ENCODE peak calls at places on chromosomes 6 and 20, in six cellular contexts. L is NT2/D1; P is nucleus accumbens; K is stimulated activated CD4-positive, alpha-beta T cell treated with anti-CD3 and anti-CD28 coated beads, TNF-alpha, amount 100 ng/mL, for 48 hours; B is endothelial cell of umbilical vein; U is MM.1S. F is an unnamed sample.

GRCh38 chr6:84801250-84801649 is 36.9 kb upstream of the TBX18 start:
- DNase-seq in K (no peak), L (no peak), P (no peak), U (no peak), B (no peak), F (no peak)

GRCh38 chr6:30263734-30264133 is 50.5 kb upstream of the TRIM26 start:
- DNase-seq in U (no peak), P (no peak), B (no peak), K (no peak), L (no peak), F (peak)

GRCh38 chr6:3750324-3751018 is 1.0 kb downstream of the PXDC1 start:
- DNase-seq in U (no peak), L (no peak), B (peak), P (peak), K (no peak), F (peak)

GRCh38 chr6:93848011-93848620 is 428.8 kb upstream of the EPHA7 start:
- DNase-seq in L (no peak), B (no peak), U (no peak), P (no peak), K (no peak), F (no peak)

GRCh38 chr20:9119776-9120175 is 50.9 kb downstream of the PLCB4 start:
- DNase-seq in U (no peak), K (no peak), L (no peak), P (no peak), B (no peak), F (no peak)

GRCh38 chr20:8971669-8972316 is 97.1 kb upstream of the PLCB4 start:
- DNase-seq in P (no peak), K (no peak), L (no peak), U (no peak), B (peak), F (no peak)

GRCh38 chr20:10347481-10347880 is 86.5 kb downstream of the MKKS start:
- DNase-seq in B (no peak), U (no peak), K (no peak), L (no peak), P (no peak), F (no peak)

GRCh38 chr6:72826033-72826432 is 204.2 kb downstream of the KCNQ5 start:
- DNase-seq in K (no peak), P (no peak), U (no peak), B (peak), L (no peak), F (no peak)

GRCh38 chr6:2021713-2022125 is 223.7 kb downstream of the GMDS start:
- DNase-seq in U (no peak), B (peak), K (no peak), P (no peak), L (no peak), F (peak)

GRCh38 chr6:170132561-170132991 is 158.3 kb downstream of the DLL1 start:
- DNase-seq in K (no peak), P (no peak), B (no peak), U (no peak), L (no peak), F (no peak)

GRCh38 chr20:60034231-60035110 is 76.2 kb downstream of the CDH26 start:
- DNase-seq in P (no peak), K (no peak), B (no peak), L (no peak), U (no peak), F (no peak)

GRCh38 chr6:11058406-11058805 is 14.3 kb upstream of the ELOVL2 start:
- DNase-seq in P (no peak), B (no peak), L (no peak), K (no peak), U (no peak), F (no peak)

GRCh38 chr6:1739680-1740079 is 130.0 kb downstream of the FOXC1 start:
- DNase-seq in P (no peak), K (no peak), B (no peak), L (no peak), U (peak), F (no peak)

GRCh38 chr6:55046869-55047422 is 127.4 kb upstream of the HCRTR2 start:
- DNase-seq in K (no peak), P (no peak), B (no peak), U (no peak), L (peak), F (no peak)

GRCh38 chr6:118719351-118720124 is 68.1 kb upstream of the CEP85L start:
- DNase-seq in K (no peak), P (no peak), L (no peak), U (peak), B (no peak), F (no peak)

GRCh38 chr6:82259389-82259788 is 11.8 kb upstream of the IBTK start:
- DNase-seq in P (no peak), L (no peak), B (no peak), K (no peak), U (no peak), F (no peak)

GRCh38 chr6:34039943-34040342 is 105.9 kb downstream of the GRM4 start:
- DNase-seq in B (no peak), U (no peak), L (no peak), P (no peak), K (no peak), F (no peak)

GRCh38 chr20:5074050-5074674 is 45.6 kb downstream of the PCNA start:
- DNase-seq in P (no peak), L (no peak), U (peak), B (no peak), K (no peak), F (no peak)

GRCh38 chr6:128111096-128111495 is 210.2 kb upstream of the THEMIS start:
- DNase-seq in P (no peak), B (no peak), K (no peak), L (no peak), U (no peak), F (peak)

GRCh38 chr20:13139459-13140150 is 81.5 kb upstream of the ISM1 start:
- DNase-seq in U (peak), P (no peak), K (no peak), L (no peak), B (no peak), F (no peak)

GRCh38 chr6:137307163-137307851 is 88.1 kb upstream of the IFNGR1 start:
- DNase-seq in B (no peak), P (no peak), L (no peak), U (no peak), K (no peak), F (no peak)

GRCh38 chr6:137095651-137096238 is 51.0 kb upstream of the IL20RA start:
- DNase-seq in B (no peak), L (no peak), K (no peak), U (no peak), P (no peak), F (no peak)

GRCh38 chr6:393391-394221 is 2.1 kb downstream of the IRF4 start:
- DNase-seq in K (no peak), P (no peak), B (no peak), U (peak), L (no peak), F (no peak)

GRCh38 chr20:51510961-51511360 is 31.6 kb downstream of the NFATC2 start:
- DNase-seq in P (no peak), L (no peak), K (no peak), U (no peak), B (no peak), F (no peak)

GRCh38 chr6:170165501-170166117 is 125.3 kb downstream of the DLL1 start:
- DNase-seq in K (no peak), U (no peak), L (no peak), B (no peak), P (no peak), F (no peak)

GRCh38 chr6:158910484-158911075 is 89.4 kb downstream of the RSPH3 start:
- DNase-seq in K (no peak), B (no peak), P (no peak), U (no peak), L (peak), F (no peak)

GRCh38 chr6:106160189-106160588 is 74.1 kb downstream of the PRDM1 start:
- DNase-seq in U (peak), L (no peak), K (no peak), B (no peak), P (no peak), F (no peak)

GRCh38 chr6:78942451-78942850 is 75.1 kb downstream of the IRAK1BP1 start:
- DNase-seq in K (no peak), L (no peak), B (no peak), P (no peak), U (no peak), F (peak)

GRCh38 chr6:112931835-112932234 is 584.7 kb downstream of the RFPL4B start:
- DNase-seq in K (no peak), U (no peak), P (no peak), B (peak), L (no peak), F (peak)

GRCh38 chr6:143896096-143896880 is 32.0 kb downstream of the ZC2HC1B start:
- DNase-seq in K (no peak), L (no peak), U (no peak), P (no peak), B (no peak), F (peak)

GRCh38 chr6:38187688-38188590 is 368.4 kb downstream of the ZFAND3 start:
- DNase-seq in U (no peak), L (no peak), P (no peak), B (no peak), K (no peak), F (no peak)

GRCh38 chr6:28410767-28411166 is 11.2 kb upstream of the ZSCAN12 start:
- DNase-seq in P (no peak), B (no peak), K (no peak), U (no peak), L (no peak), F (no peak)

GRCh38 chr6:65646494-65647035 is 60.5 kb downstream of the EYS start:
- DNase-seq in U (no peak), P (no peak), B (no peak), L (no peak), K (no peak), F (no peak)

GRCh38 chr20:11118802-11119380 is 445.1 kb upstream of the JAG1 start:
- DNase-seq in U (no peak), K (no peak), B (peak), P (no peak), L (no peak), F (no peak)

GRCh38 chr6:97915537-97915936 is 632.5 kb upstream of the MMS22L start:
- DNase-seq in K (no peak), U (no peak), L (no peak), P (no peak), B (no peak), F (no peak)

GRCh38 chr6:34536251-34536958 is 19.7 kb downstream of the SPDEF start:
- DNase-seq in B (no peak), U (no peak), L (no peak), K (no peak), P (no peak), F (no peak)

GRCh38 chr20:46698788-46699187 is 9.5 kb upstream of the TP53RK start:
- DNase-seq in U (no peak), L (no peak), P (no peak), B (no peak), K (no peak), F (no peak)